ENCODE peak calls at places on chromosomes 5 and 9, in ten cellular contexts. B, G, P, K, I, F, C, X, U and V are unnamed samples. For H3K4me1, the result is how much of the 10 kb centered on the place peaks cover.

GRCh38 chr9:125433461-125434001 is 171.9 kb downstream of the GAPVD1 start:
- DNase-seq in P (peak), B (no peak), F (peak), G (no peak), U (no peak), C (no peak), K (no peak), X (peak), I (no peak), V (no peak)

GRCh38 chr5:116652196-116652729 is 77.6 kb upstream of the SEMA6A start:
- DNase-seq in C (no peak), G (peak), F (peak), B (no peak), P (peak), I (peak), U (no peak), X (peak), K (peak), V (no peak)

GRCh38 chr5:111461261-111461671 is 51.1 kb downstream of the STARD4 start:
- DNase-seq in X (peak), F (peak), P (no peak), B (no peak), C (no peak), G (no peak), I (no peak), U (no peak), K (peak), V (no peak)

GRCh38 chr9:72315089-72315509 is 49.9 kb downstream of the ZFAND5 start:
- DNase-seq in G (peak), K (no peak), X (peak), F (peak), I (peak), B (peak), U (no peak), C (no peak), P (peak), V (no peak)

GRCh38 chr9:37085233-37085632 is 35.1 kb upstream of the ZCCHC7 start:
- DNase-seq in U (no peak), I (no peak), G (no peak), P (no peak), K (no peak), B (no peak), C (no peak), F (no peak), X (no peak), V (no peak)

GRCh38 chr9:36748322-36748899 is 175.7 kb downstream of the MELK start:
- DNase-seq in F (peak), G (peak), U (no peak), C (no peak), I (no peak), B (no peak), P (no peak), K (peak), X (peak), V (peak)

GRCh38 chr9:30116673-30117217 is 2267.7 kb upstream of the ACO1 start:
- DNase-seq in X (peak), B (no peak), P (no peak), K (peak), F (no peak), C (no peak), G (no peak), U (no peak), I (no peak), V (no peak)

GRCh38 chr5:32067774-32068173 is 106.3 kb downstream of the GOLPH3 start:
- DNase-seq in P (no peak), K (no peak), G (no peak), I (no peak), C (no peak), B (no peak), X (no peak), F (no peak), U (no peak), V (no peak)

GRCh38 chr9:27954858-27955257 is 381.6 kb upstream of the C9orf72 start:
- DNase-seq in P (no peak), U (no peak), C (no peak), I (no peak), G (no peak), K (no peak), B (no peak), X (no peak), F (no peak), V (no peak)

GRCh38 chr9:84991506-84991855 is 322.0 kb downstream of the NTRK2 start:
- DNase-seq in P (no peak), B (no peak), X (no peak), K (no peak), U (no peak), C (no peak), I (no peak), G (no peak), F (no peak), V (no peak)

DNA sequence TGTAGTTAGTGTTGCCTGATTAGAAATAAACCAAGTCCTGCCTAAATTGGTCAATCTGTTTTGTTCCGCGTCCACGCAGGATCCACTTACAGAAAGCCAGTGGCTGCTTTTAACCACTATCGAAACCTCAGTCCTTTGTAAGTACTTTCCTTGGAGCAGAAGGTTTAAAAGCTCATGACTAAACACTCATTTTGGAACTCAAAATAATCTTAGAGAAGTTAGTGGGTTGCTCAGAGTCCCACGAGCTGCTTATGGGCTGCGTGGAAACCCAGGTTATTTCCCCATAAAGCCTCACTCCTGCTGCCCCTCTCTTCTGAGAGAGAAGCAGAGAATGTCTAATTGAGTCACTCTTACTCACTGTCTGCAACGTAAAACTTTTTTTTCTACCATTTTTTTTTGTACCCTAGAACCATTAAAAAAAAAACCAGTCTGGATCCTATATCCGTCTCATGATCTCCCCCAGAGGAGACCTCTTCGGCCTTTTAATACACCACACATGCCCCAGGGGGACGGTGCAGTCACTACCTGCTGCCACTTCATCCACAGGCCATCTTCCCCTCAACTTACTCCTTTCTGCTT is 7.5 kb downstream of the BASP1 start:
- DNase-seq in I (no peak), K (no peak), F (peak), U (no peak), C (no peak), G (no peak), B (no peak), P (no peak), X (no peak), V (no peak)
- H3K4me1 ChIP-seq in I (under half), K (under half), F (half or more), U (under half), C (under half), G (under half), B (under half), P (under half), X (under half), V (under half)

GRCh38 chr5:66826696-66827095 is 230.5 kb downstream of the MAST4 start:
- DNase-seq in K (no peak), I (no peak), F (no peak), C (no peak), G (no peak), X (no peak), P (no peak), B (no peak), U (no peak), V (no peak)
- H3K27ac ChIP-seq in K (no peak), I (no peak), F (no peak), C (no peak), G (peak), X (no peak), P (no peak), B (no peak), U (no peak), V (no peak)

DNA sequence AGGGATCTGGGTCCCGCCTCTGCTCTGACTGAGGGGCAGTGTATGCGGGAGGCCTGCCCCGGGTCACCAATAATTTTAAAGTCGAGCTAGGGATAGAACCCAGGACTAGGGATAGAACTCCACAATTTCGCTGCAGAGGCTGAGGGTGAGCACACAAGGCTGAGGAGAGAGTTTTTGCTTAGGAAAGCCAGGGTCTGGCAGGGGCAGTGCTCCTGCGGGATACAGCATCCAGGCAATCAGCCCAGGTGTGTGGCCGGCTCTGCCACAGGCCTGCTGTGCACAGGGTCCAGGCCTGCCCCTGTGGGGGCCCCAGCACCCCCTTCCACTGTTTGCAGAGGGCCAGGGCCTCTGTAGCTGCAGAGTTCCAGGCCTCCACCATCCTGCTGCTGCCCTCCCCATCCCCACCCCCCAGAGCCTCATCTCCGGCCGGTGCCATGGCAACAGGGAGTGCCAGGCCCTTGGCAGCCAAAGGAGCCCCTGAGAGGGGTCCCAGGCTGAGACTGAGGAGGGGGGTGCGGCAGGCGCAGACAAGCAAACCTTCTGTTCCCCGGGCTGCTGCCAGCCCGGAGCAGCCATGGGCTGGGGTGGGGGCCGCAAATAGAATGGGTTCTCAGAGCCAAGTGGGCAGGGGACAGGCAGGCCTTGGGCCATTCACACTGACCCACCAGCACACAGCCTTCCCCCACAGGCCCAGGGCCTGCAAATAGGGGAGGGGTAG is 8.6 kb downstream of the PDGFRB start:
- DNase-seq in X (no peak), P (no peak), C (no peak), B (no peak), K (no peak), U (no peak), I (no peak), F (no peak), G (no peak), V (no peak)
- H3K4me1 ChIP-seq in X (under half), P (under half), C (half or more), B (under half), K (under half), U (under half), I (under half), F (half or more), G (half or more), V (under half)

GRCh38 chr9:16191237-16191636 is 638.4 kb downstream of the CCDC171 start:
- DNase-seq in C (no peak), I (no peak), F (peak), K (no peak), P (no peak), U (no peak), B (no peak), G (no peak), X (no peak), V (no peak)
- H3K27ac ChIP-seq in C (no peak), I (no peak), F (no peak), K (no peak), P (no peak), U (no peak), B (no peak), G (no peak), X (no peak), V (no peak)

GRCh38 chr9:96413312-96414221 is 4.6 kb downstream of the ZNF367 start:
- DNase-seq in K (no peak), I (no peak), C (no peak), U (no peak), G (no peak), P (no peak), X (no peak), B (no peak), F (no peak), V (no peak)
- H3K4me1 ChIP-seq in K (under half), I (under half), C (under half), U (under half), G (under half), P (under half), X (under half), B (under half), F (under half), V (under half)

GRCh38 chr5:177022386-177023246 is at the start of gene ZNF346:
- DNase-seq in U (peak), C (peak), K (peak), X (peak), B (peak), P (peak), G (peak), I (peak), F (peak), V (peak)
- H3K27ac ChIP-seq in U (peak), C (peak), K (no peak), X (no peak), B (peak), P (peak), G (peak), I (peak), F (peak), V (peak)

GRCh38 chr9:127771570-127772189 is 6.8 kb downstream of the SH2D3C start:
- DNase-seq in B (no peak), F (no peak), X (no peak), C (no peak), P (no peak), I (no peak), G (no peak), K (no peak), U (no peak), V (no peak)
- H3K4me1 ChIP-seq in B (under half), F (under half), X (under half), C (under half), P (under half), I (under half), G (under half), K (under half), U (half or more), V (half or more)